ENCODE peak calls at places on chromosomes 1 and 21, in four cellular contexts. K is fibroblast of the aortic adventitia, B is H9, N is GDM1. X is an unnamed sample.

GRCh38 chr1:22545126-22545525 is 18.2 kb upstream of the EPHA8 start:
- DNase-seq in K (no peak), B (no peak), N (no peak), X (no peak)

GRCh38 chr1:203937678-203938330 is 76.4 kb downstream of the SNRPE start:
- DNase-seq in K (no peak), B (no peak), N (peak; percentile 0), X (no peak)

GRCh38 chr1:935751-936231 is 12.1 kb downstream of the SAMD11 start:
- DNase-seq in K (no peak), B (peak; percentile 58), N (no peak), X (peak; percentile 94)

GRCh38 chr1:94633051-94633450 is 91.5 kb upstream of the F3 start:
- DNase-seq in K (no peak), B (no peak), N (no peak), X (no peak)

GRCh38 chr1:157219600-157219999 is 81.4 kb upstream of the ETV3 start:
- DNase-seq in K (no peak), B (no peak), N (no peak), X (no peak)

GRCh38 chr1:221839794-221840395 is 98.0 kb upstream of the DUSP10 start:
- DNase-seq in K (peak; percentile 87), B (no peak), N (no peak), X (no peak)

GRCh38 chr21:17693801-17694200 is 81.1 kb upstream of the BTG3 start:
- DNase-seq in K (no peak), B (no peak), N (no peak), X (no peak)

GRCh38 chr1:215284966-215285365 is 202.4 kb downstream of the KCNK2 start:
- DNase-seq in K (no peak), B (no peak), N (no peak), X (no peak)

GRCh38 chr1:151718011-151718431 is 1.4 kb upstream of the CELF3 start:
- DNase-seq in K (peak; percentile 14), B (no peak), N (no peak), X (no peak)

GRCh38 chr1:38973659-38974437 is 17.2 kb upstream of the AKIRIN1 start:
- DNase-seq in K (no peak), B (no peak), N (no peak), X (no peak)

GRCh38 chr1:73998348-73998959 is 199.5 kb downstream of the LRRIQ3 start:
- DNase-seq in K (peak; percentile 44), B (no peak), N (no peak), X (peak; percentile 8)

GRCh38 chr1:205538211-205538840 is 33.9 kb downstream of the CDK18 start:
- DNase-seq in K (peak; percentile 44), B (no peak), N (no peak), X (no peak)

GRCh38 chr1:222306011-222306410 is 241.9 kb downstream of the HHIPL2 start:
- DNase-seq in K (no peak), B (no peak), N (no peak), X (no peak)

GRCh38 chr1:43951021-43951985 is 4.6 kb downstream of the IPO13 start:
- DNase-seq in K (peak; percentile 18), B (no peak), N (no peak), X (no peak)

GRCh38 chr1:3020263-3020909 is 881 bp upstream of the ACTRT2 start:
- DNase-seq in K (no peak), B (no peak), N (no peak), X (no peak)

GRCh38 chr1:3930696-3931309 is 30.7 kb upstream of the C1orf174 start:
- DNase-seq in K (no peak), B (no peak), N (no peak), X (no peak)

GRCh38 chr1:43522776-43523480 is 7.8 kb upstream of the PTPRF start:
- DNase-seq in K (peak; percentile 45), B (no peak), N (no peak), X (no peak)

GRCh38 chr1:27418326-27418761 is 25.9 kb downstream of the GPR3 start:
- DNase-seq in K (peak; percentile 93), B (no peak), N (no peak), X (peak; percentile 38)

GRCh38 chr1:214362188-214362882 is 81.4 kb downstream of the SMYD2 start:
- DNase-seq in K (peak; percentile 64), B (no peak), N (no peak), X (no peak)

GRCh38 chr1:239387304-239388231 is 1.2 kb downstream of the CHRM3 start:
- DNase-seq in K (no peak), B (peak; percentile 50), N (no peak), X (peak; percentile 61)

GRCh38 chr1:193703655-193704054 is 517.2 kb upstream of the B3GALT2 start:
- DNase-seq in K (peak; percentile 52), B (no peak), N (no peak), X (no peak)

GRCh38 chr1:24266398-24266941 is 52.7 kb upstream of the GRHL3 start:
- DNase-seq in K (peak; percentile 82), B (no peak), N (no peak), X (no peak)

GRCh38 chr1:26857473-26857872 is 5.5 kb upstream of the SFN start:
- DNase-seq in K (no peak), B (no peak), N (no peak), X (no peak)

GRCh38 chr21:32212116-32212515 is 66.7 kb downstream of the MIS18A start:
- DNase-seq in K (no peak), B (no peak), N (no peak), X (no peak)

GRCh38 chr1:3295846-3296245 is 158.6 kb upstream of the ARHGEF16 start:
- DNase-seq in K (no peak), B (no peak), N (no peak), X (no peak)

GRCh38 chr1:39195166-39196111 is 9.1 kb upstream of the MACF1 start:
- DNase-seq in K (peak; percentile 56), B (no peak), N (no peak), X (no peak)

GRCh38 chr1:24481098-24481497 is 21.5 kb upstream of the RCAN3 start:
- DNase-seq in K (no peak), B (no peak), N (peak; percentile 90), X (no peak)

GRCh38 chr1:118223426-118223825 is 38.4 kb upstream of the SPAG17 start:
- DNase-seq in K (peak; percentile 3), B (peak; percentile 69), N (no peak), X (peak; percentile 57)

GRCh38 chr1:23801338-23801748 is 789 bp upstream of the GALE start:
- DNase-seq in K (no peak), B (no peak), N (no peak), X (peak; percentile 80)

GRCh38 chr1:209800984-209801834 is 4.7 kb downstream of the IRF6 start:
- DNase-seq in K (peak; percentile 68), B (no peak), N (no peak), X (no peak)

GRCh38 chr1:69551476-69552324 is 16.0 kb upstream of the LRRC7 start:
- DNase-seq in K (no peak), B (no peak), N (no peak), X (no peak)

GRCh38 chr1:235343726-235344125 is 15.4 kb downstream of the GGPS1 start:
- DNase-seq in K (no peak), B (no peak), N (no peak), X (no peak)

GRCh38 chr1:161200421-161200991 is 1.7 kb upstream of the ADAMTS4 start:
- DNase-seq in K (no peak), B (peak; percentile 50), N (no peak), X (peak; percentile 54)

GRCh38 chr1:206693029-206693428 is 8.3 kb downstream of the MAPKAPK2 start:
- DNase-seq in K (peak; percentile 75), B (no peak), N (no peak), X (no peak)

X was measured in H7.